ENCODE peak calls at places on chromosomes 12 and 14, in six cellular contexts. One of them, this sample, is unnamed.

GRCh38 chr12:14691560-14691959 is 4.8 kb downstream of the GUCY2C start:
- DNase-seq in heart right ventricle: peak
- DNase-seq in upper lobe of right lung: no peak
- DNase-seq in CD8-positive, alpha-beta T cell: no peak
- DNase-seq in suprapubic skin: peak
- DNase-seq in neural progenitor cell: no peak
- DNase-seq in this sample: no peak

GRCh38 chr12:47820631-47821345 is 1.1 kb upstream of the HDAC7 start:
- DNase-seq in CD8-positive, alpha-beta T cell: no peak
- DNase-seq in heart right ventricle: peak
- DNase-seq in neural progenitor cell: peak
- DNase-seq in suprapubic skin: peak
- DNase-seq in upper lobe of right lung: peak
- DNase-seq in this sample: peak

GRCh38 chr12:28958553-28959195 is 190.4 kb upstream of the FAR2 start:
- DNase-seq in CD8-positive, alpha-beta T cell: no peak
- DNase-seq in neural progenitor cell: no peak
- DNase-seq in suprapubic skin: no peak
- DNase-seq in upper lobe of right lung: no peak
- DNase-seq in heart right ventricle: no peak
- DNase-seq in this sample: no peak

GRCh38 chr12:108234155-108234554 is 105.0 kb downstream of the CMKLR1 start:
- DNase-seq in neural progenitor cell: no peak
- DNase-seq in CD8-positive, alpha-beta T cell: no peak
- DNase-seq in suprapubic skin: no peak
- DNase-seq in upper lobe of right lung: no peak
- DNase-seq in heart right ventricle: peak
- DNase-seq in this sample: no peak

GRCh38 chr12:117098361-117099217 is 627 bp downstream of the TESC start:
- DNase-seq in upper lobe of right lung: peak
- DNase-seq in neural progenitor cell: peak
- DNase-seq in heart right ventricle: no peak
- DNase-seq in CD8-positive, alpha-beta T cell: peak
- DNase-seq in suprapubic skin: peak
- DNase-seq in this sample: no peak

GRCh38 chr12:125228519-125229260 is 163.5 kb downstream of the AACS start:
- DNase-seq in suprapubic skin: no peak
- DNase-seq in heart right ventricle: no peak
- DNase-seq in CD8-positive, alpha-beta T cell: no peak
- DNase-seq in upper lobe of right lung: no peak
- DNase-seq in neural progenitor cell: no peak
- DNase-seq in this sample: no peak

GRCh38 chr12:89862511-89863331 is 154.1 kb upstream of the ATP2B1 start:
- DNase-seq in upper lobe of right lung: no peak
- DNase-seq in heart right ventricle: peak
- DNase-seq in suprapubic skin: no peak
- DNase-seq in neural progenitor cell: no peak
- DNase-seq in CD8-positive, alpha-beta T cell: no peak
- DNase-seq in this sample: no peak

GRCh38 chr12:50283230-50283923 is at the start of gene LIMA1:
- DNase-seq in heart right ventricle: peak
- DNase-seq in suprapubic skin: peak
- DNase-seq in neural progenitor cell: peak
- DNase-seq in upper lobe of right lung: peak
- DNase-seq in CD8-positive, alpha-beta T cell: peak
- DNase-seq in this sample: peak

GRCh38 chr12:11710906-11711305 is 61.4 kb downstream of the ETV6 start:
- DNase-seq in upper lobe of right lung: no peak
- DNase-seq in neural progenitor cell: no peak
- DNase-seq in CD8-positive, alpha-beta T cell: no peak
- DNase-seq in suprapubic skin: no peak
- DNase-seq in heart right ventricle: no peak
- DNase-seq in this sample: no peak

GRCh38 chr14:96084796-96085195 is 45.6 kb downstream of the C14orf132 start:
- DNase-seq in CD8-positive, alpha-beta T cell: no peak
- DNase-seq in suprapubic skin: peak
- DNase-seq in upper lobe of right lung: no peak
- DNase-seq in neural progenitor cell: no peak
- DNase-seq in heart right ventricle: no peak
- DNase-seq in this sample: peak

GRCh38 chr14:96088131-96088880 is 49.1 kb downstream of the C14orf132 start:
- DNase-seq in CD8-positive, alpha-beta T cell: no peak
- DNase-seq in neural progenitor cell: no peak
- DNase-seq in heart right ventricle: no peak
- DNase-seq in suprapubic skin: peak
- DNase-seq in upper lobe of right lung: no peak
- DNase-seq in this sample: no peak

GRCh38 chr14:96085369-96085768 is 46.2 kb downstream of the C14orf132 start:
- DNase-seq in suprapubic skin: peak
- DNase-seq in heart right ventricle: no peak
- DNase-seq in neural progenitor cell: no peak
- DNase-seq in CD8-positive, alpha-beta T cell: no peak
- DNase-seq in upper lobe of right lung: no peak
- DNase-seq in this sample: peak

GRCh38 chr14:96086032-96086431 is 46.9 kb downstream of the C14orf132 start:
- DNase-seq in suprapubic skin: no peak
- DNase-seq in upper lobe of right lung: no peak
- DNase-seq in neural progenitor cell: no peak
- DNase-seq in heart right ventricle: no peak
- DNase-seq in CD8-positive, alpha-beta T cell: no peak
- DNase-seq in this sample: no peak

GRCh38 chr14:96086574-96087077 is 47.5 kb downstream of the C14orf132 start:
- DNase-seq in CD8-positive, alpha-beta T cell: no peak
- DNase-seq in neural progenitor cell: no peak
- DNase-seq in suprapubic skin: peak
- DNase-seq in upper lobe of right lung: no peak
- DNase-seq in heart right ventricle: no peak
- DNase-seq in this sample: no peak
- H3K27ac ChIP-seq in CD8-positive, alpha-beta T cell: no peak
- H3K27ac ChIP-seq in neural progenitor cell: no peak
- H3K27ac ChIP-seq in suprapubic skin: no peak
- H3K27ac ChIP-seq in upper lobe of right lung: no peak
- H3K27ac ChIP-seq in heart right ventricle: no peak
- H3K27ac ChIP-seq in this sample: no peak

GRCh38 chr12:78036889-78037288 is 206.2 kb downstream of the NAV3 start:
- DNase-seq in CD8-positive, alpha-beta T cell: no peak
- DNase-seq in neural progenitor cell: no peak
- DNase-seq in suprapubic skin: no peak
- DNase-seq in heart right ventricle: no peak
- DNase-seq in upper lobe of right lung: no peak
- DNase-seq in this sample: no peak

GRCh38 chr12:78034025-78034424 is 203.3 kb downstream of the NAV3 start:
- DNase-seq in suprapubic skin: no peak
- DNase-seq in heart right ventricle: no peak
- DNase-seq in CD8-positive, alpha-beta T cell: no peak
- DNase-seq in neural progenitor cell: no peak
- DNase-seq in upper lobe of right lung: no peak
- DNase-seq in this sample: no peak

GRCh38 chr12:78038541-78038940 is 207.8 kb downstream of the NAV3 start:
- DNase-seq in suprapubic skin: no peak
- DNase-seq in CD8-positive, alpha-beta T cell: no peak
- DNase-seq in heart right ventricle: no peak
- DNase-seq in neural progenitor cell: no peak
- DNase-seq in upper lobe of right lung: no peak
- DNase-seq in this sample: no peak

GRCh38 chr12:78037707-78038106 is 207.0 kb downstream of the NAV3 start:
- DNase-seq in suprapubic skin: no peak
- DNase-seq in heart right ventricle: no peak
- DNase-seq in upper lobe of right lung: no peak
- DNase-seq in CD8-positive, alpha-beta T cell: no peak
- DNase-seq in neural progenitor cell: no peak
- DNase-seq in this sample: no peak

DNA sequence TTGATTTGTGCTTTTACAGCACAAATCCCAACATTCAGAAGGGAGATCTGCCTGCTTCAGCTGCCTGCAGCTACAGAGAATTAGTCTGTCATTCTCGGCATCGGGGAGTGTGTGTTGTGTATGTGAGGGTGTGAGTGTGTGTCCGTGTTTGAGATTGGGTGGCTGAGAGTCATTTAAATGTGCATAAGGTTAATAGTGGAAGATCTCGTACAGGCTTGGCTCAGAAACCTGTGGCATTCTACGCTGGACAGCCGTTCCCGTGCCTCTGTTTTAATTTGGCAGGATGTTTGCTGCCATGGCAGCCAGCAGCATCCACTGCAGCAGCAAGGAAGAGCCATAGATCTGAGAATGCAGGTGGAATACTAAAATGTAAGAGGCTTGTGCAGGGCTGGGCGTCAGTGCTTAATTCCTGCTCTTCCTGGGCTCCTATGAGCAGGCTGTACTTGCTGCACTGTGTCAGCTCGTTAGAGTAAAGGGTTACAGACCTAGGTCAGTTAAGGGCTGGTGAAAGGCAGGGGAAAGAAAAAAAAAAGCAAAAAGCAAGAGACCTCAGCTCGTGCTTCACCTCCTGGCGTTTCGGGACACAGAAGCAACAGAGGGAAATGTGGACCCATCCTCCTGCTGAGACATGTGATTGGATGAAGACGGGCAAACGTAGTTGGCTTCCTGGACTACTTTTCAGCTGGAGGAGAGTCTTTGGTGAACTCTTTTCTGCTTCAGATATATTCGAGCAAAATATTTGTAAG is 205.4 kb downstream of the NAV3 start:
- DNase-seq in suprapubic skin: no peak
- DNase-seq in CD8-positive, alpha-beta T cell: no peak
- DNase-seq in neural progenitor cell: peak
- DNase-seq in upper lobe of right lung: no peak
- DNase-seq in heart right ventricle: no peak
- DNase-seq in this sample: no peak
- H3K4me3 ChIP-seq in suprapubic skin: no peak
- H3K4me3 ChIP-seq in CD8-positive, alpha-beta T cell: no peak
- H3K4me3 ChIP-seq in neural progenitor cell: no peak
- H3K4me3 ChIP-seq in upper lobe of right lung: peak
- H3K4me3 ChIP-seq in heart right ventricle: no peak
- H3K4me3 ChIP-seq in this sample: peak

DNA sequence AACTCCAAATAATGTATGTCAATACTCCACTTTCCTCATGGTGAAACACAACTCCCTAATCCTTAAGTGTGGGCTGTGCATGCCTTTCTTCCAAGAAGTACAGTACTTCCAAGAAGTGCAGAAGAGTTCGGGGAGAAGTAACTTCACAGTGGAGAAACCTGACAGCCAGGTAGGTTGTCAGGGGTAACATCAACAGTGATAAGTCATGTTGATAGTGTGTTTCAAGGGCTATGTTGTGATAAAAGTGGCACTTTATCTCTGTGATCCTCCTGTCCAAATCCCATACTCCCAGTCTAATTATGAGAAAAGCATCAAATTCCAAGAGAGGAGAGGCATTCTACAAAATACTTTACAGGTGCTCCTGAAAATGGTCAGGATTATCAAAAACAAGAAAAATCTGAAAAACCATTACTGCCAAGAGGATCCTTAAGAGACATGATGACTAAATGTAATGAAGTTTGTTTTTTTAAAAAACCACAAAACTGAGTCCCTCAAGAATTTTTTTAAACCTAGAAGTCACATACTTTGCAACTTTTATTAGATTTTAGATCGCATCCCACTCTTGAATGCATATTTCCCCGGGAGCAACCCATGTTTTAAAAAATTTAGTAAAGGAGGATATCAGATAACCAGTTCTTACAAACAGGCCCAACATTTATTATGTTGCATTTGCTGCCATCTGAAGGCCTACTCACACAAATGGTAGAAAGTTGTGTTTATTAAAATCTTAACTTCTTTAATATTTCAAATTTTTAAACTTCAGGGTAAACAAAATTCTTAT is 44.5 kb upstream of the CCT2 start:
- DNase-seq in suprapubic skin: no peak
- DNase-seq in CD8-positive, alpha-beta T cell: no peak
- DNase-seq in neural progenitor cell: no peak
- DNase-seq in upper lobe of right lung: no peak
- DNase-seq in heart right ventricle: no peak
- DNase-seq in this sample: no peak
- TF ChIP-seq CTCF in suprapubic skin: no peak
- TF ChIP-seq CTCF in CD8-positive, alpha-beta T cell: no peak
- TF ChIP-seq CTCF in neural progenitor cell: no peak
- TF ChIP-seq CTCF in upper lobe of right lung: no peak
- TF ChIP-seq CTCF in heart right ventricle: no peak
- TF ChIP-seq CTCF in this sample: no peak

GRCh38 chr12:27299102-27299501 is 33.5 kb upstream of the BMAL2 start:
- DNase-seq in heart right ventricle: no peak
- DNase-seq in suprapubic skin: no peak
- DNase-seq in upper lobe of right lung: no peak
- DNase-seq in CD8-positive, alpha-beta T cell: no peak
- DNase-seq in neural progenitor cell: no peak
- DNase-seq in this sample: no peak

GRCh38 chr12:27304856-27305255 is 27.8 kb upstream of the BMAL2 start:
- DNase-seq in heart right ventricle: no peak
- DNase-seq in suprapubic skin: no peak
- DNase-seq in neural progenitor cell: no peak
- DNase-seq in upper lobe of right lung: no peak
- DNase-seq in CD8-positive, alpha-beta T cell: no peak
- DNase-seq in this sample: no peak

GRCh38 chr12:27305673-27306504 is 26.7 kb upstream of the BMAL2 start:
- DNase-seq in upper lobe of right lung: no peak
- DNase-seq in CD8-positive, alpha-beta T cell: no peak
- DNase-seq in heart right ventricle: no peak
- DNase-seq in suprapubic skin: no peak
- DNase-seq in neural progenitor cell: peak
- DNase-seq in this sample: no peak

GRCh38 chr12:27300251-27300650 is 32.4 kb upstream of the BMAL2 start:
- DNase-seq in upper lobe of right lung: no peak
- DNase-seq in heart right ventricle: no peak
- DNase-seq in neural progenitor cell: no peak
- DNase-seq in suprapubic skin: no peak
- DNase-seq in CD8-positive, alpha-beta T cell: no peak
- DNase-seq in this sample: no peak

GRCh38 chr12:27303139-27304111 is 29.2 kb upstream of the BMAL2 start:
- DNase-seq in suprapubic skin: no peak
- DNase-seq in neural progenitor cell: no peak
- DNase-seq in CD8-positive, alpha-beta T cell: no peak
- DNase-seq in upper lobe of right lung: no peak
- DNase-seq in heart right ventricle: no peak
- DNase-seq in this sample: no peak
- H3K27ac ChIP-seq in suprapubic skin: no peak
- H3K27ac ChIP-seq in neural progenitor cell: no peak
- H3K27ac ChIP-seq in CD8-positive, alpha-beta T cell: no peak
- H3K27ac ChIP-seq in upper lobe of right lung: no peak
- H3K27ac ChIP-seq in heart right ventricle: no peak
- H3K27ac ChIP-seq in this sample: peak

GRCh38 chr14:69332782-69333395 is 65.2 kb downstream of the ERH start:
- DNase-seq in heart right ventricle: no peak
- DNase-seq in neural progenitor cell: no peak
- DNase-seq in upper lobe of right lung: no peak
- DNase-seq in suprapubic skin: no peak
- DNase-seq in CD8-positive, alpha-beta T cell: no peak
- DNase-seq in this sample: no peak
- H3K4me3 ChIP-seq in heart right ventricle: no peak
- H3K4me3 ChIP-seq in neural progenitor cell: no peak
- H3K4me3 ChIP-seq in upper lobe of right lung: no peak
- H3K4me3 ChIP-seq in suprapubic skin: no peak
- H3K4me3 ChIP-seq in CD8-positive, alpha-beta T cell: no peak
- H3K4me3 ChIP-seq in this sample: no peak

This sample was measured in coronary artery.